ENCODE peak calls at places on chromosomes 6 and 20, in five cellular contexts. S is NCI-H2081; A is RCC 7860; O is astrocyte of the spinal cord; F is activated CD4-positive, alpha-beta T cell treated with anti-CD3 and anti-CD28 coated beads, Interleukin-2, amount 50 U/mL, for 1 hour. J is an unnamed sample.

GRCh38 chr6:168087436-168088160 is 8.6 kb upstream of the FRMD1 start:
- DNase-seq in S (no peak), A (no peak), O (no peak), F (no peak), J (no peak)

GRCh38 chr6:25899123-25899522 is 25.1 kb upstream of the SLC17A3 start:
- DNase-seq in S (no peak), A (peak), O (no peak), F (no peak), J (no peak)

GRCh38 chr6:19301980-19302379 is 535.2 kb upstream of the ID4 start:
- DNase-seq in S (no peak), A (peak), O (peak), F (no peak), J (peak)

GRCh38 chr20:25237610-25238318 is 10.1 kb upstream of the PYGB start:
- DNase-seq in S (no peak), A (peak), O (peak), F (no peak), J (peak)

GRCh38 chr6:33901822-33902816 is 98.3 kb upstream of the MLN start:
- DNase-seq in S (no peak), A (no peak), O (no peak), F (no peak), J (no peak)

GRCh38 chr6:64945450-64945849 is 761.6 kb downstream of the EYS start:
- DNase-seq in S (no peak), A (no peak), O (no peak), F (no peak), J (no peak)

GRCh38 chr20:50312682-50313187 is 122.1 kb downstream of the CEBPB start:
- DNase-seq in S (no peak), A (peak), O (peak), F (no peak), J (peak)

GRCh38 chr6:83954371-83954770 is 79.2 kb upstream of the MRAP2 start:
- DNase-seq in S (no peak), A (no peak), O (no peak), F (no peak), J (no peak)

GRCh38 chr6:170553686-170554085 is 483 bp upstream of the TBP start:
- DNase-seq in S (peak), A (no peak), O (no peak), F (no peak), J (peak)

GRCh38 chr20:20713244-20713765 is 861 bp upstream of the RALGAPA2 start:
- DNase-seq in S (no peak), A (no peak), O (no peak), F (no peak), J (no peak)

GRCh38 chr6:110944681-110945151 is 13.8 kb upstream of the GTF3C6 start:
- DNase-seq in S (no peak), A (peak), O (peak), F (no peak), J (peak)

GRCh38 chr6:153092082-153093013 is 38.7 kb downstream of the RGS17 start:
- DNase-seq in S (no peak), A (peak), O (peak), F (no peak), J (peak)

GRCh38 chr20:46111028-46111835 is 6.9 kb upstream of the CD40 start:
- DNase-seq in S (no peak), A (no peak), O (no peak), F (no peak), J (peak)

GRCh38 chr20:25223179-25223661 is 24.7 kb upstream of the PYGB start:
- DNase-seq in S (no peak), A (peak), O (peak), F (no peak), J (peak)

GRCh38 chr6:6543181-6543879 is 45.2 kb upstream of the LY86 start:
- DNase-seq in S (no peak), A (no peak), O (no peak), F (no peak), J (no peak)

GRCh38 chr6:144215402-144215931 is 65.2 kb downstream of the STX11 start:
- DNase-seq in S (no peak), A (no peak), O (no peak), F (peak), J (peak)

GRCh38 chr20:1568166-1568490 is 10.6 kb upstream of the SIRPD start:
- DNase-seq in S (no peak), A (no peak), O (no peak), F (no peak), J (no peak)

GRCh38 chr6:52984247-52984646 is 10.8 kb downstream of the GSTA4 start:
- DNase-seq in S (no peak), A (peak), O (peak), F (no peak), J (peak)

GRCh38 chr6:129748901-129749748 is 39.1 kb upstream of the ARHGAP18 start:
- DNase-seq in S (no peak), A (peak), O (peak), F (no peak), J (peak)

GRCh38 chr20:45346291-45346718 is 1.9 kb downstream of the SDC4 start:
- DNase-seq in S (no peak), A (peak), O (no peak), F (no peak), J (no peak)